ENCODE peak calls at places on chromosome 12, in four cellular contexts. E is A549, T is HepG2, S is K562. B is an unnamed sample.
A peak's percentile ranks its signal among the peaks of the same experiment; 100 is the strongest.

GRCh38 chr12:120984351-120984898 is 6.1 kb downstream of the HNF1A start:
- DNase-seq in E (peak; percentile 43), T (peak; percentile 87), S (no peak), B (no peak)

GRCh38 chr12:94109154-94109553 is 39.2 kb upstream of the PLXNC1 start:
- DNase-seq in S (peak; percentile 31), T (no peak), E (no peak), B (peak; percentile 71)

GRCh38 chr12:34033628-34034296 is 11.5 kb downstream of the ALG10 start:
- DNase-seq in T (peak; percentile 12), E (no peak), S (peak; percentile 18), B (peak; percentile 42)

GRCh38 chr12:52139579-52140062 is 52.2 kb downstream of the KRT80 start:
- DNase-seq in S (peak; percentile 65), T (no peak), E (peak; percentile 90), B (peak; percentile 55)

GRCh38 chr12:121120989-121121755 is 11.5 kb upstream of the P2RX7 start:
- DNase-seq in S (no peak), T (no peak), E (no peak), B (no peak)

GRCh38 chr12:11746024-11746771 is 96.7 kb downstream of the ETV6 start:
- DNase-seq in T (no peak), E (no peak), S (no peak), B (peak; percentile 55)

GRCh38 chr12:45605624-45606023 is 123.9 kb upstream of the ARID2 start:
- DNase-seq in S (no peak), T (no peak), E (no peak), B (no peak)

GRCh38 chr12:79618848-79619404 is 71.8 kb downstream of the PAWR start:
- DNase-seq in S (no peak), T (no peak), E (no peak), B (peak; percentile 75)

GRCh38 chr12:23259558-23259957 is 634.6 kb downstream of the ETNK1 start:
- DNase-seq in S (no peak), E (no peak), T (no peak), B (no peak)

GRCh38 chr12:19288603-19289244 is 150.6 kb upstream of the AEBP2 start:
- DNase-seq in E (peak; percentile 38), S (peak; percentile 7), T (peak; percentile 32), B (peak; percentile 44)

GRCh38 chr12:124622326-124622725 is 54.9 kb upstream of the NCOR2 start:
- DNase-seq in T (no peak), S (no peak), E (no peak), B (no peak)

GRCh38 chr12:124621296-124621660 is 53.9 kb upstream of the NCOR2 start:
- DNase-seq in T (no peak), E (no peak), S (no peak), B (peak; percentile 44)

GRCh38 chr12:124624823-124625222 is 57.4 kb upstream of the NCOR2 start:
- DNase-seq in E (no peak), S (no peak), T (no peak), B (no peak)

GRCh38 chr12:124622764-124623163 is 55.4 kb upstream of the NCOR2 start:
- DNase-seq in T (no peak), E (no peak), S (no peak), B (no peak)

GRCh38 chr12:124623344-124623885 is 56.0 kb upstream of the NCOR2 start:
- DNase-seq in S (no peak), T (no peak), E (no peak), B (no peak)
- TF ChIP-seq BHLHE40 in S (no peak), T (no peak), E (no peak), B (no peak)

GRCh38 chr12:13195244-13195643 is 1.3 kb upstream of the EMP1 start:
- DNase-seq in E (no peak), S (no peak), T (no peak), B (peak; percentile 63)

GRCh38 chr12:13197526-13198141 is 1.1 kb downstream of the EMP1 start:
- DNase-seq in E (no peak), T (no peak), S (peak; percentile 8), B (peak; percentile 36)

GRCh38 chr12:13194462-13195110 is 1.9 kb upstream of the EMP1 start:
- DNase-seq in T (no peak), E (no peak), S (no peak), B (no peak)

GRCh38 chr12:13196302-13196921 is at the start of gene EMP1:
- DNase-seq in S (no peak), T (peak; percentile 29), E (peak; percentile 84), B (peak; percentile 100)

DNA sequence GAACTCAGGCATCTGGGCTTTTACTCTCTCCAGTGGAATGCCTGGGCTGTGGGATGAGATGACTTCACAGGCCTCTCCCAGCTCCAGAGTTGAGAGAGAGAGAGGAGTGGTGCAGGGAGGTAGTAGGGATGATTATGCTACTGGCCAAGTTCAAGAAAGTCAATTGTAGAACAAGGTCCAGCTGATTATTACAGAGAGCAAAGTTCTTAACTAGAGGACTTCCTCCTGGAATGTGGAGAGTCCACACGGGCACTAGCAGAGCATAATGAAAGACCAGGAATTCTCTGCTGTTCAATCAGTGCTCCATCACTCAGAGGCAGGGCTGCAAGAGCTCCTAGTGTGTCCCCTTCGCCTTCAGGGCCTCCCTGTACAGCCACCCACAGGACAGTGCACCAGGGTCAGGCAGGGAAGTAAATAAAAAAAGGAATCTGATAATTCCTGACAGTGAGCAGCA is 651 bp upstream of the EMP1 start:
- DNase-seq in E (no peak), T (no peak), S (no peak), B (peak; percentile 68)
- TF ChIP-seq RFX5 in E (no peak), T (no peak), S (no peak), B (no peak)

GRCh38 chr12:1929241-1929984 is 11.0 kb upstream of the CACNA2D4 start:
- DNase-seq in E (no peak), T (no peak), S (no peak), B (no peak)
- TF ChIP-seq SMC3 in E (no peak), T (no peak), S (no peak), B (no peak)

DNA sequence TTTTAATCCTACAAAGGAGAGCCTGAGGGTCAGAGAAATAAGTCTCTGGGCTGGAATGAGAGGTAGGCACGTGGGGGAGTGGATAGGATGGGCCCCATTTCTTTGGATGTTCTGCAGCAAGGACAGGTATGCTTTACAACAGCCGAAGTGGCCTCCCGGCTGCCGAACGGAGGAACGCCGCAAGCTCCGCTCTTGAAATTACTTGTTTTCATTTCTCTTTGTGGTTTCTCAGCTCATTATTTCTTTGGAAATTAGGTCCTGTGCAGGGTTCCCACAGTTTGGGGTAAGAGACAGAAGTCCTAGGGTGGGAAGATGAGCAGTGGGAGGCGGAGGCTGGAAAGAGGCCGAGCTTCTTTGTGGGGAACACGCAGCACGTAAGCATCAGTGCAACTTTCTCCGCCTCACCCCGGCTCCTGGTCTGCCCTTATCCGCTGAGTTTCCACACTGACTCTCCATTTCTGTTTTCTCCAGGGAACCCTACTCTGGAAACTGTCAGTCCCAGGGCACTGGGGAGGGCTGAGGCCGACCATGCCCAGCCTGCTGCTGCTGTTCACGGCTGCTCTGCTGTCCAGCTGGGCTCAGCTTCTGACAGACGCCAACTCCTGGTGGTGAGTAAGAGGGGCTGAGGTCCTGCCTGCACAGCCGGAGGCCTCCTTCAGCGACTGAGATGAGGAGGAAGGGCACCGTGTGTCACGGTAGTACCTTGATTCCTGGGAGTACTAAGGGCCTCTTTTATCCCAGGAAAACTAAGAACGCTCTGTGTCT is 2.0 kb downstream of the WNT5B start:
- DNase-seq in S (no peak), E (no peak), T (peak; percentile 24), B (peak; percentile 77)
- TF ChIP-seq BHLHE40 in S (no peak), E (no peak), T (no peak), B (no peak)

DNA sequence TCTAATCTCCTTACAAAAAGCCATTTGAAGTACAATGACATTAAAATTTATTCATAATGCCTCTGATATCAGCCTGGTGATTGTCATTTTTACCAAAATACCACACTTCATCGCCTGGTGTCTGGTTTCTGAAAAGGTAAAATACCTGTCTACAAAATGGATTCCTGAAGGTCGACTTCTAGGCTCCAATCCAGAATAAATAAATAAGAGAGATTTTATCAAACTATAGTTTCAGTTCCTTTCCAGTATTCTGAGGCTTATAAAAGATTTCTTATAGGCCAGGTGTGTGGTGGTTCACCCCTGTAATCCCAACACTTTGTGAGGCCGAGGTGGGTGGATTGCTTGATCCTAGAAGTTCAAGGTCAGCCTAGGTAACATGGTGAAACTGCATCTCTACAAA is 340.7 kb downstream of the SLC16A7 start:
- DNase-seq in T (no peak), S (no peak), E (no peak), B (no peak)
- TF ChIP-seq RFX5 in T (no peak), S (no peak), E (no peak), B (no peak)

GRCh38 chr12:75908961-75909699 is 122.4 kb downstream of the PHLDA1 start:
- DNase-seq in E (no peak), S (no peak), T (peak; percentile 27), B (peak; percentile 82)
- TF ChIP-seq SMC3 in E (no peak), S (no peak), T (no peak), B (no peak)

DNA sequence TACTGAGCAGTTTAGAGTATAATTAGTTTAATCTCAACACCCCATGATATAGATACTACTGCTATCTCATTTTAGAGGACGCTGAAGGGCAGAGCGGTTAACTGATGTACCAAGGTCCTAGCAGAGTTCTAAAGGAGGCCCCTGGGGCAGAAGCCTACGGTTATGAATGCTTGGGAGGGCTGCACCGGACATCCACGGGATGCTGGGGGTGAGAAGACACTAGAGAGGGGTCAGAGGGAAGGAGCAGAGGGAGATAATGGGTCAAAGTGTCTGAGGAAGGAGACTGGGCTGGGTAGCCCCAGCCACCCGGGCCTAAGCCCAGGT is 1.6 kb upstream of the ACTR6 start:
- DNase-seq in T (no peak), E (no peak), S (no peak), B (no peak)
- TF ChIP-seq BHLHE40 in T (no peak), E (no peak), S (no peak), B (no peak)

GRCh38 chr12:6352198-6353173 is 10.6 kb upstream of the TNFRSF1A start:
- DNase-seq in E (no peak), T (no peak), S (no peak), B (no peak)

GRCh38 chr12:6347367-6348338 is 5.8 kb upstream of the TNFRSF1A start:
- DNase-seq in T (no peak), S (no peak), E (no peak), B (peak; percentile 64)

GRCh38 chr12:6355491-6356373 is 13.9 kb upstream of the TNFRSF1A start:
- DNase-seq in T (no peak), S (no peak), E (no peak), B (no peak)

GRCh38 chr12:6354539-6355393 is 12.9 kb upstream of the TNFRSF1A start:
- DNase-seq in T (no peak), S (no peak), E (no peak), B (no peak)

GRCh38 chr12:6351622-6352021 is 9.7 kb upstream of the TNFRSF1A start:
- DNase-seq in S (no peak), E (no peak), T (no peak), B (no peak)
- TF ChIP-seq RFX5 in S (no peak), E (no peak), T (no peak), B (no peak)

GRCh38 chr12:28167981-28168485 is 22.2 kb upstream of the CCDC91 start:
- DNase-seq in E (no peak), T (no peak), S (no peak), B (no peak)

GRCh38 chr12:28175098-28175589 is 15.1 kb upstream of the CCDC91 start:
- DNase-seq in E (no peak), S (no peak), T (no peak), B (no peak)

GRCh38 chr12:28173440-28173839 is 16.8 kb upstream of the CCDC91 start:
- DNase-seq in S (no peak), E (no peak), T (no peak), B (no peak)

GRCh38 chr12:28172434-28173030 is 17.7 kb upstream of the CCDC91 start:
- DNase-seq in S (peak; percentile 26), T (peak; percentile 39), E (peak; percentile 50), B (peak; percentile 68)

GRCh38 chr12:28171356-28172060 is 18.7 kb upstream of the CCDC91 start:
- DNase-seq in S (no peak), E (no peak), T (no peak), B (no peak)
- TF ChIP-seq SMC3 in S (no peak), E (no peak), T (no peak), B (no peak)

B was measured in IMR-90.